ENCODE peak calls at places on chromosomes 7 and 10, in five cellular contexts. C is T-cell, Q is HT1080, H is T-helper 1 cell, K is ELR. B is an unnamed sample.
A peak's percentile ranks its signal among the peaks of the same experiment; 100 is the strongest.

GRCh38 chr10:132961864-132962622 is 19.7 kb upstream of the CFAP46 start:
- DNase-seq in C (peak; percentile 43), Q (peak; percentile 57), H (peak; percentile 67), K (peak; percentile 74), B (no peak)

GRCh38 chr7:22574756-22575517 is 74.9 kb upstream of the STEAP1B start:
- DNase-seq in C (no peak), Q (no peak), H (no peak), K (peak; percentile 62), B (no peak)

GRCh38 chr7:138864667-138865066 is 66.7 kb upstream of the ATP6V0A4 start:
- DNase-seq in C (no peak), Q (peak; percentile 87), H (peak; percentile 65), K (peak; percentile 86), B (no peak)

GRCh38 chr7:129271500-129272355 is 46.9 kb downstream of the AHCYL2 start:
- DNase-seq in C (peak; percentile 59), Q (peak; percentile 61), H (peak; percentile 72), K (peak; percentile 68), B (peak; percentile 13)

GRCh38 chr7:29091121-29091601 is 55.2 kb downstream of the CPVL start:
- DNase-seq in C (no peak), Q (no peak), H (peak; percentile 7), K (peak; percentile 9), B (no peak)

GRCh38 chr10:120420421-120420820 is 36.6 kb upstream of the PLPP4 start:
- DNase-seq in C (no peak), Q (no peak), H (no peak), K (no peak), B (no peak)

GRCh38 chr7:42560866-42561265 is 323.9 kb upstream of the GLI3 start:
- DNase-seq in C (no peak), Q (no peak), H (no peak), K (no peak), B (no peak)

GRCh38 chr7:116222501-116222900 is 12.2 kb downstream of the TES start:
- DNase-seq in C (no peak), Q (no peak), H (no peak), K (no peak), B (no peak)

GRCh38 chr7:87934699-87935372 is 785 bp downstream of the ADAM22 start:
- DNase-seq in C (no peak), Q (peak; percentile 26), H (peak; percentile 8), K (peak; percentile 19), B (no peak)

GRCh38 chr7:136275794-136276193 is 298.6 kb upstream of the MTPN start:
- DNase-seq in C (no peak), Q (peak; percentile 5), H (no peak), K (peak; percentile 1), B (no peak)

GRCh38 chr7:152761116-152761748 is 1.7 kb downstream of the ACTR3B start:
- DNase-seq in C (no peak), Q (peak; percentile 72), H (no peak), K (peak; percentile 89), B (no peak)

GRCh38 chr10:59098811-59099452 is 77.5 kb upstream of the PHYHIPL start:
- DNase-seq in C (no peak), Q (no peak), H (no peak), K (no peak), B (no peak)

GRCh38 chr7:73717991-73718405 is 1.5 kb downstream of the STX1A start:
- DNase-seq in C (peak; percentile 55), Q (peak; percentile 99), H (peak; percentile 75), K (peak; percentile 98), B (peak; percentile 35)